ENCODE peak calls at places on chromosome 4, in four cellular contexts. B is retinal pigment epithelial cell, A is IMR-90, X is H9. Z is an unnamed sample.

GRCh38 chr4:96260071-96260682 is 420.3 kb downstream of the PDHA2 start:
- DNase-seq in B (no peak), A (no peak), X (peak), Z (no peak)

GRCh38 chr4:150874386-150875226 is 140.5 kb downstream of the LRBA start:
- DNase-seq in B (no peak), X (no peak), A (no peak), Z (peak)

GRCh38 chr4:168605411-168605810 is 108.6 kb downstream of the PALLD start:
- DNase-seq in A (peak), X (no peak), B (peak), Z (no peak)

GRCh38 chr4:124534133-124534532 is 178.4 kb downstream of the ANKRD50 start:
- DNase-seq in A (no peak), B (no peak), X (no peak), Z (no peak)

GRCh38 chr4:140645196-140645595 is 76.4 kb upstream of the UCP1 start:
- DNase-seq in X (no peak), B (no peak), A (no peak), Z (no peak)

GRCh38 chr4:185219551-185220344 is 10.3 kb downstream of the SNX25 start:
- DNase-seq in X (no peak), B (no peak), A (peak), Z (no peak)

GRCh38 chr4:71293705-71294104 is 45.1 kb upstream of the SLC4A4 start:
- DNase-seq in A (peak), X (no peak), B (no peak), Z (no peak)

GRCh38 chr4:89657931-89658700 is 178.8 kb downstream of the SNCA start:
- DNase-seq in B (no peak), X (no peak), A (peak), Z (peak)

GRCh38 chr4:108224628-108225053 is 55.9 kb upstream of the LEF1 start:
- DNase-seq in X (no peak), A (peak), B (peak), Z (no peak)

GRCh38 chr4:76310683-76311082 is 4.2 kb downstream of the STBD1 start:
- DNase-seq in X (no peak), B (no peak), A (no peak), Z (no peak)

GRCh38 chr4:34771632-34772031 is 1472.7 kb downstream of the ARAP2 start:
- DNase-seq in B (no peak), A (no peak), X (no peak), Z (no peak)

GRCh38 chr4:145891958-145892357 is 46.7 kb downstream of the ZNF827 start:
- DNase-seq in A (no peak), B (no peak), X (peak), Z (no peak)

GRCh38 chr4:5626916-5627315 is 81.4 kb downstream of the EVC2 start:
- DNase-seq in X (no peak), A (no peak), B (no peak), Z (no peak)

GRCh38 chr4:140136509-140136908 is 17.5 kb downstream of the MAML3 start:
- DNase-seq in B (no peak), X (no peak), A (peak), Z (no peak)

GRCh38 chr4:169791064-169791463 is 33.3 kb upstream of the HPF1 start:
- DNase-seq in A (no peak), X (no peak), B (no peak), Z (no peak)

GRCh38 chr4:158322119-158322518 is 111.8 kb downstream of the TMEM144 start:
- DNase-seq in A (no peak), B (no peak), X (no peak), Z (no peak)

GRCh38 chr4:637536-637935 is 12.2 kb downstream of the PDE6B start:
- DNase-seq in B (no peak), A (no peak), X (peak), Z (no peak)

GRCh38 chr4:43316813-43317212 is 424.3 kb downstream of the GRXCR1 start:
- DNase-seq in A (peak), B (no peak), X (no peak), Z (no peak)

GRCh38 chr4:39278476-39278875 is 87.7 kb downstream of the RFC1 start:
- DNase-seq in A (no peak), X (no peak), B (no peak), Z (no peak)

GRCh38 chr4:125741825-125742452 is 427.2 kb downstream of the FAT4 start:
- DNase-seq in B (no peak), X (no peak), A (peak), Z (no peak)

GRCh38 chr4:7358100-7358735 is 76.5 kb downstream of the PSAPL1 start:
- DNase-seq in A (peak), B (peak), X (no peak), Z (peak)

GRCh38 chr4:83234902-83235644 is 49.5 kb downstream of the COQ2 start:
- DNase-seq in A (no peak), B (no peak), X (no peak), Z (no peak)

GRCh38 chr4:137238456-137238855 is 293.8 kb downstream of the PCDH18 start:
- DNase-seq in A (no peak), X (no peak), B (no peak), Z (no peak)

GRCh38 chr4:37244583-37245390 is at the start of gene NWD2:
- DNase-seq in B (peak), X (peak), A (no peak), Z (no peak)

GRCh38 chr4:3838437-3839380 is 72.5 kb downstream of the ADRA2C start:
- DNase-seq in A (no peak), B (no peak), X (no peak), Z (no peak)

GRCh38 chr4:131509521-131509920 is 1639.6 kb upstream of the PCDH10 start:
- DNase-seq in A (peak), X (no peak), B (no peak), Z (no peak)

GRCh38 chr4:6907658-6908191 is 1.9 kb upstream of the TBC1D14 start:
- DNase-seq in X (peak), B (no peak), A (no peak), Z (no peak)

GRCh38 chr4:119300072-119300387 is 21.9 kb downstream of the FABP2 start:
- DNase-seq in X (no peak), B (no peak), A (peak), Z (no peak)

GRCh38 chr4:119746951-119747350 is 118.3 kb upstream of the PDE5A start:
- DNase-seq in X (no peak), A (peak), B (no peak), Z (no peak)

GRCh38 chr4:3318561-3319021 is 25.8 kb downstream of the RGS12 start:
- DNase-seq in X (peak), B (no peak), A (no peak), Z (no peak)

GRCh38 chr4:47855350-47855749 is 17.5 kb upstream of the CORIN start:
- DNase-seq in B (no peak), X (no peak), A (peak), Z (no peak)

GRCh38 chr4:94536049-94536448 is 84.3 kb downstream of the PDLIM5 start:
- DNase-seq in B (no peak), A (no peak), X (no peak), Z (no peak)

GRCh38 chr4:2248044-2248780 is 6.3 kb upstream of the HAUS3 start:
- DNase-seq in A (no peak), B (no peak), X (no peak), Z (no peak)

GRCh38 chr4:2040391-2041233 is 18.5 kb upstream of the NAT8L start:
- DNase-seq in A (no peak), X (peak), B (no peak), Z (no peak)

GRCh38 chr4:119046263-119046662 is 89.4 kb upstream of the MYOZ2 start:
- DNase-seq in B (no peak), X (no peak), A (no peak), Z (no peak)

GRCh38 chr4:103400405-103400804 is 202.3 kb upstream of the CENPE start:
- DNase-seq in X (no peak), B (peak), A (no peak), Z (peak)

GRCh38 chr4:73730854-73731253 is 9.5 kb upstream of the CXCL8 start:
- DNase-seq in B (no peak), A (no peak), X (no peak), Z (no peak)
- TF ChIP-seq CTCF in B (no peak), A (no peak), X (no peak), Z (no peak)

DNA sequence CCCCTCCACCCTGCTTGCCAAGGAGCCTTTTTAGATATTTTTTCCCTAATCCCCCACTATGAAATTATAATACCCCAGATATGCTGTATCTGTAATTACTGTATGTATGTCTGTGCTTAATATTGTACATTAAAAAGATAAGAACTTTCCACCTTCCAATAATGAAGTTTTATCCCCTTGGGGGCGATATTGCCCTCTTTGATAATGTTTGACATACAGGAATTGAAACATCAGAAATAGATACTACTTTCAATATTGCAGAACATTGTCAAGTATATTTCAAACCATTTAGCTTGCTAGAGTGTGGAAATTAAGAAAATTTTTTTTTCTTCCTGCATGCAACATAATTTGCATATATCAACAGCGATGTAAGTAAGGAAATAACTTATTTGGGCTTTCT is 58.9 kb downstream of the NAF1 start:
- DNase-seq in X (no peak), A (peak), B (peak), Z (no peak)
- TF ChIP-seq CTCF in X (peak), A (peak), B (peak), Z (no peak)

DNA sequence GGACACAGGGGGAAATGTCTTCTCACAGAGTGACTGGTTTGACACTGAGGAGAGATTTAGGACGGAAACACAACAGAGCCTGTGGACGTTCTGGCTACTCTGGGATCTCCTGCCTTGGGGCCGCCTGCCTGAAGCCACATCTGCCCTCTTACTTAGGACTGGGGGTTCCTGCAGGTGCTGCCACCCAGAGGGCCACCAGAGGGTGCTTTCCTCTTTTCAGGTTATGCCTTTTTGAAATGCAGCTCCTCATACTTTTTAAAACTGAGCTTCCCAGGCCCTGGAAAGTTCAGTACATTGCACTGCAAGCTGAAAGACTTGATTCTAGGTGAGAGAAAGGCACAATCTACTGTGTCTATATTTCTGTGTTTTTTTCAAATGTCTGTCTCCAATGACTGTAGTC is 92.2 kb upstream of the PGRMC2 start:
- DNase-seq in X (peak), B (no peak), A (peak), Z (no peak)
- TF ChIP-seq CTCF in X (peak), B (peak), A (peak), Z (peak)

GRCh38 chr4:41359069-41359769 is 102.5 kb downstream of the UCHL1 start:
- DNase-seq in B (no peak), X (peak), A (no peak), Z (no peak)
- TF ChIP-seq CTCF in B (peak), X (peak), A (no peak), Z (peak)

GRCh38 chr4:8585186-8585585 is 5.0 kb downstream of the GPR78 start:
- DNase-seq in B (no peak), A (no peak), X (peak), Z (no peak)
- TF ChIP-seq CTCF in B (peak), A (no peak), X (peak), Z (peak)

DNA sequence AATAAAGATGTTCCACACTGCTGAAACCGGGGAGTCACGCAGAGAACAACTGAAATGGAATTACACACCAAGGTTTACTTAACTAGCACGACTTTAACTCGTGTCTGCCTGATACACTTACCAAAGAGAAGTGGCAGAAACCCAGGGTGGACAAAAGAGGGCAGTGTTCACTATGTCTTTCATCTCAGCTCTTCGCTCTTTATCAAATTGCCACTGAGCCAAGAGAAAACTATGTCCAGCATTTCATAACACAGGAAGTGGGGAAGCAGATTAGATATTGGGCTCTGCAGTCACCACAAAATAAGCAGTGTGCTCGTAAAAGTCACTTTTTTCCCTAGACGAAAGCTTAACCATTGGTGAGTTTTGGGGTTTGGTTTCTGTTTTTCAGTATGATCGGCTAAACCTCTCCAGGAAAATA is 155.7 kb downstream of the CHIC2 start:
- DNase-seq in B (peak), A (peak), X (no peak), Z (peak)
- TF ChIP-seq CTCF in B (peak), A (peak), X (peak), Z (peak)

GRCh38 chr4:61985426-61985825 is 785.3 kb downstream of the ADGRL3 start:
- DNase-seq in A (no peak), X (no peak), B (no peak), Z (no peak)

DNA sequence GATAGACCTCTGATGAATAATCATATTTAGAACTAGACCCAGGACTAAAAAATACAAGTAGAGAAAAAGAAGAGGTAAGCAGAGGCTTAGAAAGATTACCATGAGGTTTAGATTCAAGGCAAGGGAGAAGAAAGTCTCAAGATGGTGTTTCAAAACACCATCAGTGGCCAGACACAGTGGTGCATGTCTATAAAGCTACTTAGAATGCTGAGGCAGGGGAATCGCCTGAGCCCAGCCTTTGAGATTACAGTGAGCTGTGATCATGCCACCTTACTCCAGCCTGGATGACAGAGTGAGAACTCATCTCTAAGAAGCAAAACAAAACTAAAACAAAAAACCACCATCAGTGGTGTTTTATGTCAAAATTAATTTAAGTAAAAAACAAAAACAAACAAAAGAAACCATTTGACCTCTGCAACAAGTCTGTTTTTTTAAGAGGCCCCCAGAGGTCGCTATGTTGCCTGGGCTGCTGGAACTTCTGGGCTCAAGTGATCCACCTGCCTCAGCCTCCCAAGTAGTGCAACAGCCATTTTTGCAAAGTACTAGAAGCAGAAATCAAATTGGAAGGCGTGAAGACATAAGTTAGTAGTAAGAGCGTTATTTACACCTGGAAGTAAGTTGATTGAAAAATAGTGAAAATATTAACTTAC is 784.3 kb downstream of the ADGRL3 start:
- DNase-seq in B (no peak), X (peak), A (no peak), Z (no peak)
- TF ChIP-seq CTCF in B (peak), X (peak), A (no peak), Z (no peak)

DNA sequence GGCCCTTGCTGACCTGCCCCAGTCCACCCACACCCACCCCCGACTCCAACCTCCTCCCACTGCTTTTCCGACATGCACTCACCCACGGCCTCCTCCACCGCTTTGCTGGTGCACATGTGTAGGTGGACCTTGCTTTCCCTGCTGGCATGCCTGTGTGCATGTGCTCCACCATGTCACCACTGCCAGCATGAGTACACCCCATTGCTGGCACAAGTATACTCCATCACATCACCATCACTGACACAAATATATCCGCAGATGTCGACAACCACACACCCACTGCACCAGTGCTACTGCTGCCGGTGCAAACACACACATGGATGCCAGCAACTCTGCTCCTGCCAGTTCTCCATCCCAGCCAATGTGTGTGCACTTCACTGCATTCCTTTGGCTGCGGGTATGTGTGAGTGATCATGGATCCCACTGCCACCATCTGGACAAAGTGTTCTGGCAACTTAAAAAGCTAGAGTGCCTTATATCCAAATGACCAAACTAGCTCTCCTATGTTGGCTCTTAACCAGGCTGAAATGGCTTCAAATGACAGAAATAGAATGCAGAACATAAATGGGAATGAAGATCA is 1072.3 kb downstream of the RAPGEF2 start:
- DNase-seq in A (no peak), B (no peak), X (no peak), Z (no peak)
- TF ChIP-seq CTCF in A (no peak), B (peak), X (peak), Z (no peak)

Z was measured in kidney epithelial cell.